ENCODE peak calls at places on chromosomes 5 and 9, in four cellular contexts. I is CD8-positive, alpha-beta T cell; S is BJ; Q is sigmoid colon. C is an unnamed sample.

GRCh38 chr9:33472171-33472920 is 1.4 kb downstream of the NOL6 start:
- DNase-seq in I (no peak), S (no peak), Q (peak; percentile 32), C (no peak)

GRCh38 chr5:32506251-32506661 is 61.7 kb upstream of the ZFR start:
- DNase-seq in I (no peak), S (no peak), Q (peak; percentile 70), C (no peak)

GRCh38 chr5:132012385-132013005 is 1.0 kb upstream of the ACSL6 start:
- DNase-seq in I (no peak), S (no peak), Q (peak; percentile 49), C (peak; percentile 20)

GRCh38 chr5:105726093-105726492 is 1944.6 kb downstream of the EFNA5 start:
- DNase-seq in I (no peak), S (no peak), Q (no peak), C (no peak)

GRCh38 chr9:93965830-93966577 is 10.8 kb upstream of the BARX1 start:
- DNase-seq in I (no peak), S (no peak), Q (no peak), C (no peak)

GRCh38 chr5:163614787-163615186 is 109.4 kb downstream of the MAT2B start:
- DNase-seq in I (no peak), S (no peak), Q (no peak), C (no peak)

GRCh38 chr5:132764671-132765070 is 12.4 kb downstream of the SEPTIN8 start:
- DNase-seq in I (no peak), S (no peak), Q (no peak), C (no peak)

GRCh38 chr5:6556802-6557102 is 76.1 kb downstream of the NSUN2 start:
- DNase-seq in I (no peak), S (no peak), Q (no peak), C (no peak)

GRCh38 chr9:129036923-129037766 is 719 bp downstream of the MIGA2 start:
- DNase-seq in I (no peak), S (no peak), Q (no peak), C (no peak)

GRCh38 chr9:110969971-110970381 is 68.3 kb downstream of the LPAR1 start:
- DNase-seq in I (no peak), S (peak; percentile 85), Q (no peak), C (no peak)

GRCh38 chr9:111759762-111760639 is 34.7 kb downstream of the SHOC1 start:
- DNase-seq in I (peak; percentile 51), S (peak; percentile 63), Q (no peak), C (peak; percentile 87)

GRCh38 chr9:38226491-38226951 is 157.5 kb upstream of the SHB start:
- DNase-seq in I (no peak), S (no peak), Q (no peak), C (no peak)

GRCh38 chr5:51034501-51034900 is 348.7 kb upstream of the ISL1 start:
- DNase-seq in I (no peak), S (no peak), Q (no peak), C (no peak)

GRCh38 chr5:95895771-95896170 is 65.9 kb downstream of the ELL2 start:
- DNase-seq in I (no peak), S (no peak), Q (no peak), C (no peak)
- H3K4me3 ChIP-seq in I (no peak overlapping the region), S (no peak overlapping the region), Q (no peak overlapping the region), C (no peak overlapping the region)

GRCh38 chr5:28710360-28710759 is 1672.0 kb upstream of the CDH9 start:
- DNase-seq in I (no peak), S (no peak), Q (no peak), C (no peak)
- TF ChIP-seq CTCF in I (no peak), S (no peak), Q (no peak), C (peak; percentile 4)

GRCh38 chr9:77908293-77908692 is 123.3 kb downstream of the GNAQ start:
- DNase-seq in I (no peak), S (no peak), Q (no peak), C (no peak)

GRCh38 chr9:77912895-77913693 is 118.5 kb downstream of the GNAQ start:
- DNase-seq in I (no peak), S (no peak), Q (no peak), C (no peak)

GRCh38 chr9:77909306-77909705 is 122.3 kb downstream of the GNAQ start:
- DNase-seq in I (peak; percentile 4), S (no peak), Q (no peak), C (no peak)

GRCh38 chr9:77910216-77910615 is 121.4 kb downstream of the GNAQ start:
- DNase-seq in I (no peak), S (no peak), Q (no peak), C (peak; percentile 22)

DNA sequence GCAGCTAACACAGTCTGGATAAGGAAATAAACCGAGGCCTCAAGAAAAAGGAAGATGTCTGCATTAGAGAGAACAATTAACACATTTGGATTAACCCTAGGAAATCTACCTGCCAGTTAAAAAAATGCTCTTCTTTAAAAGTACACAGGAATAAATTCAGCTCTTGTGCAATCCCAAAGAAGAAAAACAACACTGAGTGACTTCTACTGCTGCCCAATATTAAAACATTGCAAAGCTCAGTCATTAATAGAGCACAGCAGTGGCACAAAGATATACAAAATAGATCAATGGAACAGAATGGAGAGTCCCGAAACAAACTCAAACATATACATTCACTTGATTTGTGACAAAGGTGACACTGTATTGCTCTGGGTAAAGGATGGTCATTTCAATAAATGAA is 119.7 kb downstream of the GNAQ start:
- DNase-seq in I (no peak), S (no peak), Q (no peak), C (no peak)
- H3K4me3 ChIP-seq in I (no peak overlapping the region), S (no peak overlapping the region), Q (no peak overlapping the region), C (no peak overlapping the region)

DNA sequence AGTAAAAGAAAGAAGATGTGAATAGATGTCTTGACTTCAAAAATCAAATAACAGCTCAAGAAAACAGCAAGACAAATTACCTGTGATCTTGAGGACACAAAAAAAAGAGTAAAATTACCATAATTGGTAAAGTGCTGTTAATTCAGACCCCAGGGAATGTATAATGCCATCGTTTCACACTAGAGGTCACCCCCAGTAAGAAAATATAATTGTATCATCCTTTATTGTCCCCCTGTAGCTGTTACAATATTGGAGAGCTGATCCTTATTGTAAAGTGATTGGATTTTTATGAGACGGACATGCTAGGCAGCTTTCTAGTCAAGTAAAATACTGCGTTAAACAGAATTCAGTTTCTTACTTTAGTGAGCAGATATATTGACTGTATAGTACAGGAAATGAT is 377.0 kb downstream of the TLE1 start:
- DNase-seq in I (no peak), S (no peak), Q (no peak), C (no peak)
- TF ChIP-seq CTCF in I (no peak), S (no peak), Q (no peak), C (no peak)